ENCODE peak calls at places on chromosomes 12 and 14, in five cellular contexts. D is posterior vena cava; F is fibroblast of the conjunctiva; U is T-cell; T is activated naive CD4-positive, alpha-beta T cell. Z is an unnamed sample.

GRCh38 chr12:124213606-124214347 is 81.1 kb upstream of the RFLNA start:
- DNase-seq in D (no peak), F (no peak), U (no peak), T (no peak), Z (peak; percentile 97)

GRCh38 chr12:42735869-42736361 is 146.4 kb upstream of the PRICKLE1 start:
- DNase-seq in D (no peak), F (no peak), U (no peak), T (no peak), Z (no peak)

GRCh38 chr14:90893510-90893909 is 77.3 kb upstream of the TTC7B start:
- DNase-seq in D (no peak), F (no peak), U (no peak), T (no peak), Z (no peak)

GRCh38 chr12:119593578-119594398 is at the start of gene TMEM233:
- DNase-seq in D (peak; percentile 84), F (no peak), U (no peak), T (no peak), Z (no peak)

GRCh38 chr14:88385212-88386101 is at the start of gene SPATA7:
- DNase-seq in D (peak; percentile 98), F (peak; percentile 82), U (peak; percentile 49), T (peak; percentile 38), Z (peak; percentile 63)

GRCh38 chr12:51519755-51520154 is 71.3 kb upstream of the SCN8A start:
- DNase-seq in D (no peak), F (no peak), U (no peak), T (no peak), Z (no peak)

GRCh38 chr14:67644428-67644827 is 24.7 kb downstream of the ARG2 start:
- DNase-seq in D (no peak), F (no peak), U (no peak), T (no peak), Z (no peak)

GRCh38 chr12:80509781-80510556 is 65.9 kb downstream of the PTPRQ start:
- DNase-seq in D (no peak), F (peak; percentile 67), U (no peak), T (no peak), Z (peak; percentile 15)

GRCh38 chr14:105665951-105666277 is 139.5 kb downstream of the TMEM121 start:
- DNase-seq in D (no peak), F (no peak), U (no peak), T (no peak), Z (no peak)

GRCh38 chr14:52862652-52863338 is 71.4 kb upstream of the GNPNAT1 start:
- DNase-seq in D (no peak), F (peak; percentile 59), U (no peak), T (no peak), Z (peak; percentile 40)

GRCh38 chr14:61476737-61477410 is 155.5 kb downstream of the PRKCH start:
- DNase-seq in D (no peak), F (peak; percentile 79), U (peak; percentile 75), T (no peak), Z (peak; percentile 78)

GRCh38 chr12:119179335-119180021 is 747 bp downstream of the HSPB8 start:
- DNase-seq in D (no peak), F (no peak), U (no peak), T (no peak), Z (no peak)

GRCh38 chr12:39723831-39724230 is 104.2 kb upstream of the ABCD2 start:
- DNase-seq in D (peak; percentile 26), F (peak; percentile 45), U (no peak), T (no peak), Z (peak; percentile 9)

GRCh38 chr12:103470664-103471063 is 25.1 kb downstream of the C12orf42 start:
- DNase-seq in D (no peak), F (no peak), U (no peak), T (no peak), Z (no peak)

GRCh38 chr14:103517626-103518415 is 4.8 kb downstream of the CKB start:
- DNase-seq in D (peak; percentile 78), F (no peak), U (no peak), T (no peak), Z (no peak)

GRCh38 chr14:46432516-46432915 is 219.1 kb downstream of the RPL10L start:
- DNase-seq in D (no peak), F (no peak), U (no peak), T (no peak), Z (no peak)

GRCh38 chr14:54524410-54524809 is 14.7 kb downstream of the CGRRF1 start:
- DNase-seq in D (no peak), F (no peak), U (no peak), T (no peak), Z (no peak)

GRCh38 chr12:8823565-8824300 is 1.3 kb downstream of the A2ML1 start:
- DNase-seq in D (no peak), F (no peak), U (no peak), T (no peak), Z (no peak)

GRCh38 chr12:69844416-69844815 is 19.4 kb downstream of the MYRFL start:
- DNase-seq in D (no peak), F (no peak), U (no peak), T (no peak), Z (no peak)

GRCh38 chr12:89436062-89436461 is 83.8 kb upstream of the DUSP6 start:
- DNase-seq in D (no peak), F (no peak), U (no peak), T (no peak), Z (no peak)

GRCh38 chr12:92278378-92278828 is 132.8 kb upstream of the BTG1 start:
- DNase-seq in D (no peak), F (peak; percentile 14), U (no peak), T (no peak), Z (no peak)

GRCh38 chr14:105384605-105385321 is 13.6 kb upstream of the TEX22 start:
- DNase-seq in D (no peak), F (no peak), U (no peak), T (no peak), Z (no peak)

GRCh38 chr14:69319911-69320310 is 60.0 kb downstream of the GALNT16 start:
- DNase-seq in D (no peak), F (no peak), U (no peak), T (no peak), Z (no peak)

GRCh38 chr12:25041006-25041741 is 92.3 kb upstream of the BCAT1 start:
- DNase-seq in D (no peak), F (no peak), U (no peak), T (no peak), Z (no peak)